ENCODE peak calls at places on chromosome 16, in four cellular contexts. Q is small intestine, W is HCT116, J is ovary. F is an unnamed sample. For H3K4me1, the result is how much of the 10 kb centered on the place peaks cover.

GRCh38 chr16:24820522-24820921 is 25.2 kb upstream of the SLC5A11 start:
- DNase-seq in Q (no peak), W (no peak), J (no peak), F (no peak)

GRCh38 chr16:10373556-10373955 is 12.3 kb upstream of the ATF7IP2 start:
- DNase-seq in Q (no peak), W (no peak), J (no peak), F (no peak)

GRCh38 chr16:67764153-67764552 is 42.2 kb downstream of the RANBP10 start:
- DNase-seq in Q (no peak), W (no peak), J (no peak), F (no peak)

GRCh38 chr16:73176577-73177013 is 128.7 kb upstream of the ZFHX3 start:
- DNase-seq in Q (peak), W (peak), J (no peak), F (no peak)

GRCh38 chr16:88866151-88866920 is at the start of gene PABPN1L:
- DNase-seq in Q (no peak), W (no peak), J (no peak), F (no peak)

GRCh38 chr16:87196229-87196628 is 121.0 kb downstream of the C16orf95 start:
- DNase-seq in Q (no peak), W (no peak), J (no peak), F (no peak)

GRCh38 chr16:68265078-68265925 is 976 bp downstream of the SLC7A6 start:
- DNase-seq in Q (peak), W (peak), J (no peak), F (peak)

GRCh38 chr16:18800674-18801196 is 614 bp downstream of the ARL6IP1 start:
- DNase-seq in Q (no peak), W (no peak), J (no peak), F (peak)

GRCh38 chr16:24917236-24917635 is 71.5 kb downstream of the SLC5A11 start:
- DNase-seq in Q (no peak), W (no peak), J (no peak), F (no peak)

GRCh38 chr16:87954361-87954760 is 3.1 kb downstream of the BANP start:
- DNase-seq in Q (no peak), W (no peak), J (no peak), F (no peak)

DNA sequence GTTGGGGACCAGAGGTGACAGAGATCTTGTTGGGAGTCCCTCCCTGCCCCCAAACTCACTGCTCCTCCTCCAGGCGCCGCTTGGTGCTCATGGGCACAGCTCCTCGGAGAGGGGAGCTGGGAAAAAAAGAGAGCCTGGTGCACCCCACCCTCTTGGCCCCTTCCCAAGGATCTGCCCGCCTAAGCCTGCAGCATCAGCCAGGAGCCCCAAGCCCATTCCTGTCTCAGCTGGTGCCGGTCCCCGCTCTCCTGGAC is 400 bp downstream of the HCFC1R1 start:
- DNase-seq in Q (peak), W (peak), J (peak), F (peak)
- H3K4me1 ChIP-seq in Q (under half), W (half or more), J (under half), F (under half)

DNA sequence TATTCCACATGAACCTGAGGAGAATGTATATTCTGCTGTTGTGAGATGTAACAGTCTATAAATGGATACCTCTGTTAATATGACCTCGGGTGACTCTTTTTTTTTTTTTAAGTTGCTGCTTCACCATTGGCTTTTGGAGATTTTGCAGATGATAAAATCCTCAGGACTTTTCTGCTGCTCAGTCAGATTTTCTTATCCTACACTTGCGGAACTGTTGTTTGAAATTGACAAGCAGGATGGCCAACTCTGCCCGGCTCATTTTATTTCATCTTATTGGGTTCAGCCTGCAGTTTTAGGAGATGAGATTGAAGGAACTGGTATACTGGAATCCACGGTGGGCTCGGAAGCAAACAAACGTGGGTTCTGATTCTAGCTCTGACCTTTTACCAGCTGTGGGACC is 19.3 kb downstream of the IL4R start:
- DNase-seq in Q (no peak), W (no peak), J (no peak), F (no peak)
- H3K4me1 ChIP-seq in Q (under half), W (under half), J (under half), F (under half)

GRCh38 chr16:55044366-55044975 is 113.8 kb downstream of the IRX5 start:
- DNase-seq in Q (no peak), W (no peak), J (no peak), F (no peak)

GRCh38 chr16:55047331-55047730 is 116.7 kb downstream of the IRX5 start:
- DNase-seq in Q (no peak), W (no peak), J (no peak), F (no peak)

GRCh38 chr16:55046513-55046912 is 115.8 kb downstream of the IRX5 start:
- DNase-seq in Q (no peak), W (no peak), J (no peak), F (no peak)

GRCh38 chr16:55046146-55046460 is 115.4 kb downstream of the IRX5 start:
- DNase-seq in Q (no peak), W (no peak), J (no peak), F (no peak)

DNA sequence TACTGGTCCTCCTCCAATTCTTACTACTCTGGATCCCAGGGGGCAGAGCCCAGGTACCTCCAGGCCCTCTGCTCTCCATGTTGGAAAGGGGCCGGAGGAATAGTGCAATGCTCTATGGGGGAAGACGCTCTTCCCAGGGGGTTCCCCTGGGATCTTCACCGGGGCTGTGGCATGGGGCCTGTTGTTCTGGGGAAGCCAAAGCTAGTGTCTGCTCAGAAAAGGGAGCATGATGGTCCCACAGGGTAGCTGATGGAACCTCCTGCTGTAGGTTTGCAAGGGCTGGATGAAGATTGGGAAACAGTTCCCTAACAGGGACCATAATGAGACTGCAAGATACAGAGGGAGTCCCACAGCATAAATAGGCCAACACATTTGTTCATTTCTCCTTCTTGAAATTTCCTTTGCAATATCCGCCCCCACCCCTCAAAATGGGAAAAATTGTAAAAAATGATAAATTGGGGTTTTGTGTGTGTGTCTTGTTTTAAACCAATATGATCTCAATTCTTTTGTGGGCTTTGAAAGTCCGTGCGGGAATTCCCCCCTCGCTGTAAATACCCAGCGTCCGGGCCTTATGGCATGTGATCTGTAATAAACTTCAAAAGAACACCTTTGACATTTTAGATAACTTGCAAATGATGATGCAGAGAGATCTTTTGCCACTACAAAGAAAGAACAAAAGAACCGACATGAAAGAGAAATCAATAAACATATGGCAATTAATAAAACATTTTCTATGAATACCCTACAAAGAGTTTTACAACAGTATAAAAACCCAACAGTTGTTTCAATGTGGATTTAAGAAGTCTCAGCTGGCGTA is 114.9 kb downstream of the IRX5 start:
- DNase-seq in Q (peak), W (no peak), J (no peak), F (no peak)
- H3K4me1 ChIP-seq in Q (under half), W (under half), J (under half), F (under half)

GRCh38 chr16:20899503-20900298 is 457 bp downstream of the DCUN1D3 start:
- DNase-seq in Q (peak), W (no peak), J (no peak), F (no peak)
- H3K4me1 ChIP-seq in Q (under half), W (half or more), J (under half), F (under half)

DNA sequence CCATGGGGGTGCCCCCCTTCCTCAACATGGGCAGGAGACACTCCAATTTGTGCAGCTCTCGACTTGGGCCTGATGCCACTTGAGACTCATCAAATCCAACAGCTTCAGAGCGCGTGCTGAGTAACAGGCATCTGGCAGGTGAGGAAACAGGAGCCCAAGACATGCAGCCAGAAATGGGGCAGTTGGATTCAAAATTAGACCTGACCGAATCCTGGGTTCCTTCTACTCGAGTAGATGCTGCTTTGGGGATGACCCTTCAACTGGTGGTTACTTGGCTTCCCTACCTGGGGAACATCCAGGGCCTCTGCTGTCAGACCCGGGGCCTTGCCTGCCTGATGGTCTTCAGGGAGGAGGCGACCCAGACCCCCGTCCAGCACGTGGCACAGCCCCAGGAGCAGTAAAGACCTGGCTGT is 488 bp upstream of the NTN3 start:
- DNase-seq in Q (no peak), W (no peak), J (no peak), F (no peak)
- H3K4me1 ChIP-seq in Q (under half), W (half or more), J (under half), F (half or more)

DNA sequence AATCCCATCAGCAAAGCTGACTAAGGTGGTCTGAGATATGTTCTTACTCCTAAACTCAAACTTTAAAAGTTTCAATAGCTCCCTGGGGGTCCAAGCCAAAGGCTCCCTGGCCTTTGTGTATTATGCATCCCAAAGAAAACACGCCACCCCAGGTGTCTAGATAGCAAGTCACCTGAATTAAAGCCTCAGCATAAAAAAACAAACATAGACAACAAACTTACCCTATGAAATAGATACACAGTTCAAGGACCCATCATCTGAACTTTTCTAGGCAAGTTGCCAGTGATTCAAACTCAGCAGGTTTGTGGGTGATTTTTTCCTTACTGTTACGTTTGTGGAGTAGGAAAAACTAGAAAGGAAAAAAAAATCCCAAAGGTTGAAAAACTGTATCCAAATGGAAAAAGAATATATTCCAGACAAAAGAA is 12.5 kb downstream of the CMTM3 start:
- DNase-seq in Q (no peak), W (no peak), J (no peak), F (no peak)
- H3K4me1 ChIP-seq in Q (under half), W (under half), J (under half), F (under half)

GRCh38 chr16:84603115-84603816 is 14.6 kb downstream of the COTL1 start:
- DNase-seq in Q (peak), W (peak), J (peak), F (peak)

GRCh38 chr16:84604477-84605013 is 13.3 kb downstream of the COTL1 start:
- DNase-seq in Q (no peak), W (no peak), J (no peak), F (no peak)

GRCh38 chr16:84606081-84606875 is 11.6 kb downstream of the COTL1 start:
- DNase-seq in Q (peak), W (no peak), J (no peak), F (no peak)

GRCh38 chr16:84607061-84607460 is 10.8 kb downstream of the COTL1 start:
- DNase-seq in Q (no peak), W (no peak), J (no peak), F (no peak)

GRCh38 chr16:84605339-84605848 is 12.5 kb downstream of the COTL1 start:
- DNase-seq in Q (no peak), W (no peak), J (no peak), F (no peak)
- H3K4me1 ChIP-seq in Q (under half), W (half or more), J (under half), F (under half)

DNA sequence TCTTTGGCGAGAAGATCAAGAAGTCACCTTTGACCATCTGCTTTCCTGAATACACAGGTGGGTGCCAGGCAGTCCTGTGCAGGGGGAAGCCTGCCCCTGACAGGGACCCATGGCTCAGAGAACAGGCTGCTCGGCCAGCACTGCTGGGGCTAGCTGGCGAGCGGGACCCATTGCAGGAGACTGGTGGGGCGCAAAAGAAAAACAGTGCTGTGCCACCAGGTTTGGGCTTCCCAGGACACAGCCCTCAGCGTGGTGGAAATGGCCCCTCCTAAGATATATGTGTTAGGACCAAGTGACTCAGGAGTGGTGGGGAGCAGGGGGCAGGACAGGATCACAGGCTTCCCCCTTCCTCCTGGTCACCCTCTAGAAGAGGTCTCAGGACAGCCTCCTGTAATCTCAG is 73.9 kb downstream of the AMFR start:
- DNase-seq in Q (no peak), W (no peak), J (no peak), F (no peak)
- H3K4me1 ChIP-seq in Q (under half), W (under half), J (under half), F (under half)

F was measured in SJSA1.